ENCODE peak calls at places on chromosomes 5 and 9, in nine cellular contexts. One of them, this sample, is unnamed.
A peak's percentile ranks its signal among the peaks of the same experiment; 100 is the strongest.

GRCh38 chr5:173888473-173889135 is 455 bp downstream of the CPEB4 start:
- DNase-seq in trophoblast cell: peak; percentile 26
- DNase-seq in upper lobe of right lung: peak; percentile 74
- DNase-seq in astrocyte: no peak
- DNase-seq in CD8-positive, alpha-beta T cell: peak; percentile 15
- DNase-seq in PC-9: no peak
- DNase-seq in neuronal stem cell: no peak
- DNase-seq in ovary: peak; percentile 27
- DNase-seq in adrenal gland: peak; percentile 59
- DNase-seq in this sample: no peak

GRCh38 chr9:131478421-131478868 is 24.3 kb upstream of the POMT1 start:
- DNase-seq in PC-9: peak; percentile 20
- DNase-seq in trophoblast cell: peak; percentile 55
- DNase-seq in adrenal gland: peak; percentile 54
- DNase-seq in neuronal stem cell: peak; percentile 63
- DNase-seq in ovary: peak; percentile 40
- DNase-seq in upper lobe of right lung: peak; percentile 56
- DNase-seq in CD8-positive, alpha-beta T cell: peak; percentile 65
- DNase-seq in astrocyte: no peak
- DNase-seq in this sample: no peak

GRCh38 chr9:1416261-1416660 is 366.1 kb downstream of the DMRT2 start:
- DNase-seq in adrenal gland: no peak
- DNase-seq in astrocyte: no peak
- DNase-seq in neuronal stem cell: no peak
- DNase-seq in ovary: no peak
- DNase-seq in upper lobe of right lung: no peak
- DNase-seq in PC-9: no peak
- DNase-seq in trophoblast cell: no peak
- DNase-seq in CD8-positive, alpha-beta T cell: no peak
- DNase-seq in this sample: no peak

GRCh38 chr5:14884062-14884612 is 12.6 kb upstream of the ANKH start:
- DNase-seq in neuronal stem cell: no peak
- DNase-seq in upper lobe of right lung: no peak
- DNase-seq in PC-9: no peak
- DNase-seq in trophoblast cell: peak; percentile 77
- DNase-seq in CD8-positive, alpha-beta T cell: no peak
- DNase-seq in ovary: no peak
- DNase-seq in astrocyte: no peak
- DNase-seq in adrenal gland: no peak
- DNase-seq in this sample: no peak

GRCh38 chr9:134243778-134244467 is 79.6 kb upstream of the RNU6ATAC start:
- DNase-seq in neuronal stem cell: no peak
- DNase-seq in ovary: no peak
- DNase-seq in adrenal gland: no peak
- DNase-seq in PC-9: no peak
- DNase-seq in upper lobe of right lung: no peak
- DNase-seq in astrocyte: no peak
- DNase-seq in trophoblast cell: peak; percentile 41
- DNase-seq in CD8-positive, alpha-beta T cell: peak; percentile 18
- DNase-seq in this sample: no peak

GRCh38 chr5:68803881-68804319 is 289.9 kb upstream of the SLC30A5 start:
- DNase-seq in ovary: no peak
- DNase-seq in neuronal stem cell: no peak
- DNase-seq in CD8-positive, alpha-beta T cell: no peak
- DNase-seq in astrocyte: no peak
- DNase-seq in PC-9: no peak
- DNase-seq in upper lobe of right lung: no peak
- DNase-seq in trophoblast cell: no peak
- DNase-seq in adrenal gland: no peak
- DNase-seq in this sample: no peak

GRCh38 chr5:14267166-14267838 is 124.2 kb downstream of the TRIO start:
- DNase-seq in adrenal gland: no peak
- DNase-seq in neuronal stem cell: no peak
- DNase-seq in trophoblast cell: peak; percentile 68
- DNase-seq in PC-9: peak; percentile 58
- DNase-seq in CD8-positive, alpha-beta T cell: no peak
- DNase-seq in ovary: no peak
- DNase-seq in upper lobe of right lung: no peak
- DNase-seq in astrocyte: peak; percentile 50
- DNase-seq in this sample: no peak

GRCh38 chr5:155368490-155368889 is 354.9 kb downstream of the KIF4B start:
- DNase-seq in neuronal stem cell: no peak
- DNase-seq in adrenal gland: no peak
- DNase-seq in astrocyte: no peak
- DNase-seq in ovary: no peak
- DNase-seq in CD8-positive, alpha-beta T cell: no peak
- DNase-seq in PC-9: no peak
- DNase-seq in trophoblast cell: no peak
- DNase-seq in upper lobe of right lung: no peak
- DNase-seq in this sample: no peak

GRCh38 chr5:85823462-85824426 is 794.0 kb upstream of the COX7C start:
- DNase-seq in adrenal gland: peak; percentile 51
- DNase-seq in neuronal stem cell: no peak
- DNase-seq in ovary: no peak
- DNase-seq in PC-9: no peak
- DNase-seq in astrocyte: no peak
- DNase-seq in trophoblast cell: peak; percentile 63
- DNase-seq in CD8-positive, alpha-beta T cell: no peak
- DNase-seq in upper lobe of right lung: no peak
- DNase-seq in this sample: no peak

GRCh38 chr9:1979815-1980367 is 35.3 kb upstream of the SMARCA2 start:
- DNase-seq in ovary: peak; percentile 13
- DNase-seq in adrenal gland: no peak
- DNase-seq in neuronal stem cell: no peak
- DNase-seq in astrocyte: peak; percentile 94
- DNase-seq in upper lobe of right lung: no peak
- DNase-seq in CD8-positive, alpha-beta T cell: no peak
- DNase-seq in trophoblast cell: peak; percentile 52
- DNase-seq in PC-9: no peak
- DNase-seq in this sample: no peak

GRCh38 chr9:33823801-33824200 is 6.8 kb downstream of the UBE2R2 start:
- DNase-seq in neuronal stem cell: no peak
- DNase-seq in astrocyte: no peak
- DNase-seq in upper lobe of right lung: no peak
- DNase-seq in trophoblast cell: no peak
- DNase-seq in PC-9: no peak
- DNase-seq in ovary: no peak
- DNase-seq in adrenal gland: no peak
- DNase-seq in CD8-positive, alpha-beta T cell: no peak
- DNase-seq in this sample: no peak

GRCh38 chr5:36722913-36723312 is 116.5 kb downstream of the SLC1A3 start:
- DNase-seq in ovary: no peak
- DNase-seq in astrocyte: no peak
- DNase-seq in neuronal stem cell: no peak
- DNase-seq in adrenal gland: no peak
- DNase-seq in PC-9: no peak
- DNase-seq in CD8-positive, alpha-beta T cell: no peak
- DNase-seq in trophoblast cell: no peak
- DNase-seq in upper lobe of right lung: no peak
- DNase-seq in this sample: no peak

GRCh38 chr5:81757404-81757803 is 6.5 kb upstream of the SSBP2 start:
- DNase-seq in trophoblast cell: peak; percentile 58
- DNase-seq in upper lobe of right lung: no peak
- DNase-seq in CD8-positive, alpha-beta T cell: no peak
- DNase-seq in astrocyte: no peak
- DNase-seq in adrenal gland: no peak
- DNase-seq in ovary: no peak
- DNase-seq in neuronal stem cell: no peak
- DNase-seq in PC-9: no peak
- DNase-seq in this sample: no peak

GRCh38 chr5:61371474-61371873 is 39.4 kb downstream of the ZSWIM6 start:
- DNase-seq in PC-9: peak; percentile 9
- DNase-seq in trophoblast cell: peak; percentile 69
- DNase-seq in ovary: no peak
- DNase-seq in CD8-positive, alpha-beta T cell: no peak
- DNase-seq in adrenal gland: no peak
- DNase-seq in upper lobe of right lung: no peak
- DNase-seq in astrocyte: no peak
- DNase-seq in neuronal stem cell: no peak
- DNase-seq in this sample: no peak

GRCh38 chr9:136856541-136857141 is 4.5 kb downstream of the MAMDC4 start:
- DNase-seq in upper lobe of right lung: no peak
- DNase-seq in ovary: no peak
- DNase-seq in neuronal stem cell: no peak
- DNase-seq in adrenal gland: peak; percentile 20
- DNase-seq in PC-9: no peak
- DNase-seq in astrocyte: no peak
- DNase-seq in trophoblast cell: no peak
- DNase-seq in CD8-positive, alpha-beta T cell: no peak
- DNase-seq in this sample: no peak

GRCh38 chr5:124742521-124742920 is 3.9 kb downstream of the ZNF608 start:
- DNase-seq in neuronal stem cell: no peak
- DNase-seq in ovary: no peak
- DNase-seq in astrocyte: no peak
- DNase-seq in adrenal gland: no peak
- DNase-seq in upper lobe of right lung: no peak
- DNase-seq in PC-9: no peak
- DNase-seq in trophoblast cell: no peak
- DNase-seq in CD8-positive, alpha-beta T cell: no peak
- DNase-seq in this sample: no peak

GRCh38 chr5:167949435-167949834 is 342.0 kb upstream of the WWC1 start:
- DNase-seq in adrenal gland: no peak
- DNase-seq in astrocyte: no peak
- DNase-seq in upper lobe of right lung: no peak
- DNase-seq in ovary: no peak
- DNase-seq in trophoblast cell: no peak
- DNase-seq in CD8-positive, alpha-beta T cell: no peak
- DNase-seq in PC-9: no peak
- DNase-seq in neuronal stem cell: no peak
- DNase-seq in this sample: no peak

GRCh38 chr5:122701640-122702523 is 73.0 kb upstream of the SNX2 start:
- DNase-seq in ovary: no peak
- DNase-seq in astrocyte: no peak
- DNase-seq in adrenal gland: no peak
- DNase-seq in PC-9: no peak
- DNase-seq in CD8-positive, alpha-beta T cell: no peak
- DNase-seq in neuronal stem cell: no peak
- DNase-seq in upper lobe of right lung: no peak
- DNase-seq in trophoblast cell: no peak
- DNase-seq in this sample: no peak

GRCh38 chr5:141180313-141180712 is 1.9 kb upstream of the PCDHB16 start:
- DNase-seq in neuronal stem cell: no peak
- DNase-seq in ovary: no peak
- DNase-seq in upper lobe of right lung: no peak
- DNase-seq in PC-9: no peak
- DNase-seq in CD8-positive, alpha-beta T cell: no peak
- DNase-seq in adrenal gland: no peak
- DNase-seq in trophoblast cell: no peak
- DNase-seq in astrocyte: no peak
- DNase-seq in this sample: no peak

GRCh38 chr5:141186897-141187512 is at the start of gene PCDHB9:
- DNase-seq in PC-9: peak; percentile 11
- DNase-seq in astrocyte: no peak
- DNase-seq in CD8-positive, alpha-beta T cell: no peak
- DNase-seq in upper lobe of right lung: no peak
- DNase-seq in neuronal stem cell: no peak
- DNase-seq in ovary: no peak
- DNase-seq in trophoblast cell: no peak
- DNase-seq in adrenal gland: no peak
- DNase-seq in this sample: no peak

GRCh38 chr5:141182248-141182647 is at the start of gene PCDHB16:
- DNase-seq in trophoblast cell: no peak
- DNase-seq in neuronal stem cell: peak; percentile 50
- DNase-seq in upper lobe of right lung: no peak
- DNase-seq in astrocyte: peak; percentile 3
- DNase-seq in CD8-positive, alpha-beta T cell: no peak
- DNase-seq in ovary: peak; percentile 37
- DNase-seq in adrenal gland: peak; percentile 23
- DNase-seq in PC-9: peak; percentile 19
- DNase-seq in this sample: no peak
- H3K4me3 ChIP-seq in trophoblast cell: peak within 1 kb of the TSS; percentile 60
- H3K4me3 ChIP-seq in neuronal stem cell: peak within 1 kb of the TSS; percentile 22
- H3K4me3 ChIP-seq in upper lobe of right lung: peak within 1 kb of the TSS; percentile 28
- H3K4me3 ChIP-seq in astrocyte: no peak within 1 kb of the TSS
- H3K4me3 ChIP-seq in CD8-positive, alpha-beta T cell: no peak within 1 kb of the TSS
- H3K4me3 ChIP-seq in ovary: peak within 1 kb of the TSS; percentile 18
- H3K4me3 ChIP-seq in adrenal gland: no peak within 1 kb of the TSS
- H3K4me3 ChIP-seq in PC-9: no peak within 1 kb of the TSS
- H3K4me3 ChIP-seq in this sample: no peak within 1 kb of the TSS

DNA sequence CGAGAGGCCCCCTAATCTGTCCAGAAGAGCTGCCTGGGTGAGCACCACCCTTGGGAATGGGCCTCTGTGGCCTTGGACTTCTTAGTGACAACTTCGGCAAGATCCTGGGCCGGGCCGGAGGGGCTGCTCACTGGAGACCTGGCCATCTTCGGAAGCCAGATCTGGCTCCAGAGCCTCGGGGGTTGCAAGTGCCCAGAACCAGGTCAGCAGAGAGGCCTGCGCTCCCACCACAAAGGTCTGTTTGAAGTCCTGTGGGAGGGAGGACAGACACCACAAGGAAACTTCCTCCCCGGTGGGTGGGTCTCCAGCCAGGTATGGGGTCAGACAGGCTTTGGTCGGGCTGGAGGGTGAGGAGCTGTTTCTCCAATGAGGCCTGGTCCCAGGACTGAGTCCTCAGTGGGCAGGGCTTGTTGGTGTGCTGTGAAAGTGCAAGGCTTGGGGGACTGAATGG is 86.1 kb downstream of the DAB2IP start:
- DNase-seq in trophoblast cell: no peak
- DNase-seq in astrocyte: no peak
- DNase-seq in adrenal gland: no peak
- DNase-seq in ovary: no peak
- DNase-seq in upper lobe of right lung: no peak
- DNase-seq in neuronal stem cell: no peak
- DNase-seq in CD8-positive, alpha-beta T cell: no peak
- DNase-seq in PC-9: no peak
- DNase-seq in this sample: no peak
- H3K4me3 ChIP-seq in trophoblast cell: no peak overlapping the region
- H3K4me3 ChIP-seq in astrocyte: no peak overlapping the region
- H3K4me3 ChIP-seq in adrenal gland: peak overlapping the region; percentile 44
- H3K4me3 ChIP-seq in ovary: no peak overlapping the region
- H3K4me3 ChIP-seq in upper lobe of right lung: peak overlapping the region; percentile 55
- H3K4me3 ChIP-seq in neuronal stem cell: no peak overlapping the region
- H3K4me3 ChIP-seq in CD8-positive, alpha-beta T cell: no peak overlapping the region
- H3K4me3 ChIP-seq in PC-9: peak overlapping the region; percentile 73
- H3K4me3 ChIP-seq in this sample: no peak overlapping the region

GRCh38 chr5:673140-673836 is 19.9 kb downstream of the TPPP start:
- DNase-seq in trophoblast cell: no peak
- DNase-seq in upper lobe of right lung: no peak
- DNase-seq in adrenal gland: no peak
- DNase-seq in ovary: no peak
- DNase-seq in astrocyte: no peak
- DNase-seq in PC-9: no peak
- DNase-seq in CD8-positive, alpha-beta T cell: no peak
- DNase-seq in neuronal stem cell: no peak
- DNase-seq in this sample: no peak
- H3K4me3 ChIP-seq in trophoblast cell: no peak overlapping the region
- H3K4me3 ChIP-seq in upper lobe of right lung: no peak overlapping the region
- H3K4me3 ChIP-seq in adrenal gland: no peak overlapping the region
- H3K4me3 ChIP-seq in ovary: no peak overlapping the region
- H3K4me3 ChIP-seq in astrocyte: no peak overlapping the region
- H3K4me3 ChIP-seq in PC-9: no peak overlapping the region
- H3K4me3 ChIP-seq in CD8-positive, alpha-beta T cell: no peak overlapping the region
- H3K4me3 ChIP-seq in neuronal stem cell: no peak overlapping the region
- H3K4me3 ChIP-seq in this sample: no peak overlapping the region

DNA sequence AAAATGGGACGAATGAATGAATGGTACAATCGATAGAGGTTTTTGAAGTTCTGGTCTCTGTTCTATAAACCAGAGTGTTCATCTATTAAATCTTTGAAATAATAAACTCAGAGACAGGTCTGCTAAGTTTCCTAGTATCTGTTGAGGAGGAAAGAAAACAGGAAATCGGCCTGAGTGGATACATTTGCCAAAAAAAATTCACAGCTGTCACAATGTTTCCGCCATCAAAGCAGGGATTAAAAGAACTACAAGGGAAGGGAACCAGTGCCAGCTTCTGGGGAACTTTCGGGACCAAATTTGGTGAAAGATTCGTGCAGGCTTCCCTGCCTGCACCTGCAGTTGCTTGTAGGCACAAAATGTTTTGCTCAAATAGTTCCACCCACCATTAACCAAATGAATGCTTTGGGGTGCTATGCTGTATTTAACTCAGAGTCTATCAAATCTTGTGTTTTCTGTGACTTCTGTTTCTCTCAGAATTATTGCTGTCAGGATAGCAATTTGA is 267.5 kb downstream of the MSX2 start:
- DNase-seq in CD8-positive, alpha-beta T cell: no peak
- DNase-seq in upper lobe of right lung: no peak
- DNase-seq in ovary: no peak
- DNase-seq in neuronal stem cell: no peak
- DNase-seq in trophoblast cell: no peak
- DNase-seq in astrocyte: no peak
- DNase-seq in adrenal gland: no peak
- DNase-seq in PC-9: no peak
- DNase-seq in this sample: no peak
- H3K4me3 ChIP-seq in CD8-positive, alpha-beta T cell: no peak overlapping the region
- H3K4me3 ChIP-seq in upper lobe of right lung: no peak overlapping the region
- H3K4me3 ChIP-seq in ovary: no peak overlapping the region
- H3K4me3 ChIP-seq in neuronal stem cell: no peak overlapping the region
- H3K4me3 ChIP-seq in trophoblast cell: no peak overlapping the region
- H3K4me3 ChIP-seq in astrocyte: no peak overlapping the region
- H3K4me3 ChIP-seq in adrenal gland: no peak overlapping the region
- H3K4me3 ChIP-seq in PC-9: no peak overlapping the region
- H3K4me3 ChIP-seq in this sample: no peak overlapping the region